ENCODE peak calls at places on chromosomes 11 and 22, in four cellular contexts. B is left colon, T is left ventricle myocardium superior, D is midbrain. S is an unnamed sample.
A peak's percentile ranks its signal among the peaks of the same experiment; 100 is the strongest.

GRCh38 chr11:132632641-132633124 is 899.6 kb downstream of the OPCML start:
- DNase-seq in D (no peak), B (no peak), T (no peak), S (no peak)

GRCh38 chr22:42792453-42792908 is 64.6 kb downstream of the ARFGAP3 start:
- DNase-seq in D (no peak), B (no peak), T (no peak), S (no peak)

GRCh38 chr22:24063361-24063760 is 52.3 kb downstream of the CABIN1 start:
- DNase-seq in T (no peak), B (no peak), D (no peak), S (no peak)

GRCh38 chr11:11189501-11189900 is 163.5 kb downstream of the CSNK2A3 start:
- DNase-seq in B (no peak), D (peak; percentile 40), T (no peak), S (no peak)

GRCh38 chr22:40436460-40437431 is 66.4 kb downstream of the SGSM3 start:
- DNase-seq in B (no peak), T (peak; percentile 52), D (peak; percentile 56), S (no peak)

GRCh38 chr22:35915477-35916013 is 113.1 kb downstream of the RBFOX2 start:
- DNase-seq in B (no peak), T (no peak), D (peak; percentile 57), S (no peak)

GRCh38 chr11:61049854-61050253 is 52.4 kb upstream of the CD5 start:
- DNase-seq in T (no peak), B (no peak), D (no peak), S (no peak)

GRCh38 chr11:66272600-66272999 is 4.2 kb downstream of the RAB1B start:
- DNase-seq in B (no peak), D (no peak), T (no peak), S (no peak)

S was measured in activated gamma-delta T cell.